ENCODE peak calls at places on chromosomes 13 and 19, in four cellular contexts. One of them, this sample, is unnamed.

GRCh38 chr19:56217039-56217949 is 15.2 kb downstream of the ZSCAN5C start:
- DNase-seq in gastrocnemius medialis: no peak
- DNase-seq in uterus: no peak
- DNase-seq in body of pancreas: no peak
- DNase-seq in this sample: peak; percentile 52

GRCh38 chr13:20526664-20527063 is 1.0 kb upstream of the CRYL1 start:
- DNase-seq in uterus: no peak
- DNase-seq in gastrocnemius medialis: no peak
- DNase-seq in body of pancreas: no peak
- DNase-seq in this sample: no peak

GRCh38 chr19:46192990-46193650 is 36.4 kb upstream of the IGFL1 start:
- DNase-seq in body of pancreas: no peak
- DNase-seq in gastrocnemius medialis: peak; percentile 68
- DNase-seq in uterus: no peak
- DNase-seq in this sample: peak; percentile 78

GRCh38 chr19:55247621-55248099 is 11.2 kb downstream of the PPP6R1 start:
- DNase-seq in gastrocnemius medialis: no peak
- DNase-seq in body of pancreas: no peak
- DNase-seq in uterus: no peak
- DNase-seq in this sample: no peak

GRCh38 chr19:32265991-32266390 is 79.4 kb upstream of the ZNF507 start:
- DNase-seq in body of pancreas: no peak
- DNase-seq in gastrocnemius medialis: no peak
- DNase-seq in uterus: no peak
- DNase-seq in this sample: no peak

GRCh38 chr13:41107104-41107571 is 25.5 kb downstream of the KBTBD6 start:
- DNase-seq in uterus: no peak
- DNase-seq in gastrocnemius medialis: no peak
- DNase-seq in body of pancreas: no peak
- DNase-seq in this sample: no peak

GRCh38 chr13:113489549-113490495 is 689 bp downstream of the DCUN1D2 start:
- DNase-seq in body of pancreas: peak; percentile 50
- DNase-seq in uterus: peak; percentile 46
- DNase-seq in gastrocnemius medialis: no peak
- DNase-seq in this sample: peak; percentile 59

GRCh38 chr13:50365683-50366391 is 350.6 kb downstream of the KCNRG start:
- DNase-seq in gastrocnemius medialis: no peak
- DNase-seq in uterus: no peak
- DNase-seq in body of pancreas: peak; percentile 31
- DNase-seq in this sample: no peak

GRCh38 chr13:54175470-54175869 is 1146.9 kb downstream of the OLFM4 start:
- DNase-seq in body of pancreas: no peak
- DNase-seq in gastrocnemius medialis: no peak
- DNase-seq in uterus: no peak
- DNase-seq in this sample: no peak

GRCh38 chr13:102680842-102681725 is 13.8 kb downstream of the METTL21C start:
- DNase-seq in body of pancreas: no peak
- DNase-seq in uterus: no peak
- DNase-seq in gastrocnemius medialis: no peak
- DNase-seq in this sample: no peak

GRCh38 chr19:15323496-15324235 is 8.7 kb downstream of the BRD4 start:
- DNase-seq in body of pancreas: peak; percentile 70
- DNase-seq in uterus: peak; percentile 29
- DNase-seq in gastrocnemius medialis: peak; percentile 69
- DNase-seq in this sample: no peak

GRCh38 chr13:57582032-57582431 is 49.5 kb upstream of the PCDH17 start:
- DNase-seq in gastrocnemius medialis: no peak
- DNase-seq in body of pancreas: no peak
- DNase-seq in uterus: no peak
- DNase-seq in this sample: no peak

GRCh38 chr19:29680447-29680846 is 15.2 kb downstream of the PLEKHF1 start:
- DNase-seq in body of pancreas: no peak
- DNase-seq in gastrocnemius medialis: peak; percentile 48
- DNase-seq in uterus: no peak
- DNase-seq in this sample: no peak

GRCh38 chr13:50419896-50420295 is 404.7 kb downstream of the KCNRG start:
- DNase-seq in gastrocnemius medialis: no peak
- DNase-seq in uterus: no peak
- DNase-seq in body of pancreas: no peak
- DNase-seq in this sample: no peak

GRCh38 chr19:5339950-5340636 is 519 bp downstream of the PTPRS start:
- DNase-seq in body of pancreas: peak; percentile 21
- DNase-seq in gastrocnemius medialis: no peak
- DNase-seq in uterus: no peak
- DNase-seq in this sample: no peak

GRCh38 chr13:32682130-32682529 is 95.9 kb downstream of the PDS5B start:
- DNase-seq in uterus: no peak
- DNase-seq in body of pancreas: no peak
- DNase-seq in gastrocnemius medialis: no peak
- DNase-seq in this sample: no peak

GRCh38 chr19:42270346-42271044 is 1.4 kb downstream of the CIC start:
- DNase-seq in body of pancreas: peak; percentile 54
- DNase-seq in uterus: peak; percentile 53
- DNase-seq in gastrocnemius medialis: no peak
- DNase-seq in this sample: peak; percentile 77

GRCh38 chr13:106534844-106535551 is 464 bp downstream of the EFNB2 start:
- DNase-seq in gastrocnemius medialis: no peak
- DNase-seq in body of pancreas: peak; percentile 30
- DNase-seq in uterus: no peak
- DNase-seq in this sample: no peak

GRCh38 chr19:38425810-38426466 is at the start of gene RASGRP4:
- DNase-seq in body of pancreas: no peak
- DNase-seq in uterus: no peak
- DNase-seq in gastrocnemius medialis: no peak
- DNase-seq in this sample: peak; percentile 61

GRCh38 chr19:19602136-19602712 is 16.3 kb downstream of the PBX4 start:
- DNase-seq in body of pancreas: no peak
- DNase-seq in gastrocnemius medialis: no peak
- DNase-seq in uterus: no peak
- DNase-seq in this sample: no peak

GRCh38 chr19:29372921-29373797 is 152.6 kb upstream of the VSTM2B start:
- DNase-seq in body of pancreas: no peak
- DNase-seq in uterus: no peak
- DNase-seq in gastrocnemius medialis: no peak
- DNase-seq in this sample: no peak

GRCh38 chr13:92602560-92602959 is 624.0 kb upstream of the GPC6 start:
- DNase-seq in uterus: no peak
- DNase-seq in gastrocnemius medialis: no peak
- DNase-seq in body of pancreas: no peak
- DNase-seq in this sample: no peak

GRCh38 chr13:93226065-93226622 is 463 bp upstream of the GPC6 start:
- DNase-seq in uterus: no peak
- DNase-seq in body of pancreas: no peak
- DNase-seq in gastrocnemius medialis: no peak
- DNase-seq in this sample: no peak

GRCh38 chr13:37495046-37495445 is 103.5 kb downstream of the POSTN start:
- DNase-seq in body of pancreas: no peak
- DNase-seq in gastrocnemius medialis: no peak
- DNase-seq in uterus: no peak
- DNase-seq in this sample: no peak

GRCh38 chr13:77016241-77016812 is 10.6 kb downstream of the FBXL3 start:
- DNase-seq in body of pancreas: no peak
- DNase-seq in gastrocnemius medialis: no peak
- DNase-seq in uterus: no peak
- DNase-seq in this sample: no peak

GRCh38 chr19:50982186-50982585 is 1.5 kb downstream of the KLK7 start:
- DNase-seq in uterus: no peak
- DNase-seq in gastrocnemius medialis: no peak
- DNase-seq in body of pancreas: no peak
- DNase-seq in this sample: no peak

GRCh38 chr19:50300814-50301606 is 28.2 kb downstream of the KCNC3 start:
- DNase-seq in body of pancreas: no peak
- DNase-seq in gastrocnemius medialis: no peak
- DNase-seq in uterus: no peak
- DNase-seq in this sample: no peak

GRCh38 chr19:6103217-6103644 is 7.1 kb downstream of the RFX2 start:
- DNase-seq in uterus: peak; percentile 82
- DNase-seq in gastrocnemius medialis: no peak
- DNase-seq in body of pancreas: peak; percentile 82
- DNase-seq in this sample: peak; percentile 86

GRCh38 chr13:42970824-42971669 is 21.0 kb downstream of the EPSTI1 start:
- DNase-seq in body of pancreas: no peak
- DNase-seq in gastrocnemius medialis: no peak
- DNase-seq in uterus: no peak
- DNase-seq in this sample: no peak

GRCh38 chr13:49472186-49472585 is 23.6 kb upstream of the PHF11 start:
- DNase-seq in body of pancreas: no peak
- DNase-seq in uterus: no peak
- DNase-seq in gastrocnemius medialis: no peak
- DNase-seq in this sample: no peak

GRCh38 chr13:107881362-107881761 is 334.0 kb downstream of the LIG4 start:
- DNase-seq in gastrocnemius medialis: no peak
- DNase-seq in body of pancreas: no peak
- DNase-seq in uterus: no peak
- DNase-seq in this sample: no peak

GRCh38 chr19:40286674-40287421 is 1.7 kb upstream of the AKT2 start:
- DNase-seq in body of pancreas: no peak
- DNase-seq in gastrocnemius medialis: no peak
- DNase-seq in uterus: no peak
- DNase-seq in this sample: no peak

GRCh38 chr19:40286235-40286530 is 1.0 kb upstream of the AKT2 start:
- DNase-seq in body of pancreas: no peak
- DNase-seq in gastrocnemius medialis: no peak
- DNase-seq in uterus: no peak
- DNase-seq in this sample: no peak

GRCh38 chr19:40284501-40285352 is at the start of gene AKT2:
- DNase-seq in body of pancreas: no peak
- DNase-seq in uterus: peak; percentile 64
- DNase-seq in gastrocnemius medialis: no peak
- DNase-seq in this sample: no peak

GRCh38 chr19:40284251-40284500 is 969 bp downstream of the AKT2 start:
- DNase-seq in gastrocnemius medialis: no peak
- DNase-seq in uterus: no peak
- DNase-seq in body of pancreas: no peak
- DNase-seq in this sample: no peak

DNA sequence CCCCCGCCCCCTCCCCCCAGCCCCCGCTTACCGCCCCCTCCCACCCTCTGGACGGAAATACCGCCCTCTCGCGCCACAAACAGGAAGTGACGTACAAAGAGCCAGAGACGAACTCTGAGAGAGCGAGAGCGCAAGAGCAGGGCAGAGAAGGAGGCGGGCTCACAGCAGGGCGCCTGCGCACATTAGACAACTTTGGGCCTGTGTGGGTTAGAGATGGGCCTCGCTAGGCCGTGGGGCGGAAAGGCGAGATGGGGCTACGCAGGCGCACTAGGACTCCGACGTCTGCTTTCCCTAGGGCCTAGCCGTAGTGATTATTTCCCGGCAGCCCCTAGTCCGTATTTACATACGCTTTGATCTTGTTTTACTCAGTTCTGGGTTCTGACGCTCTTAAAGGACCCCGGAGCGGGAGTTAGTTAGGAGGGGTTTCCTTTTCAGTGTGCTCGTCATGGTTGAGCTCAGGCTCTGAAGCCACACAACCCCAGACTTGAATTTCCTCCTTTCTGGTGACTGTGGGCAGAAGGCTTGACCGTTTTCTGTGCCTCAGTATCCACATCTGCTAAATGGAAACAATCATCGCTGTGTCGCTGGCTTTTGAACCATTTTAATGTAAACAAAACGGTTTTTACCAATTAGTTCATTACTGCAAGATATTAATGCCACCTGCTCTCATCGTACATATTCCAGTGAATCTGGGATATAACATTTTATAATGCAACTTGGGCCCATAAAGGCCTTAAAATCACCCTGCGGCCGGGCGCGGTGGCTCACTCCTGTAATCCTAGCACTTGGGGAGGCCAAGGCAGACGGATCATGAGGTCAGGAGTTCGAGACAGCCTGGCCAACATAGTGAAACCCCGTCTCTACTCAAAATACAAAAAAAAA is 449 bp upstream of the AKT2 start:
- DNase-seq in uterus: peak; percentile 99
- DNase-seq in gastrocnemius medialis: peak; percentile 99
- DNase-seq in body of pancreas: peak; percentile 98
- DNase-seq in this sample: peak; percentile 97
- TF ChIP-seq POLR2A in uterus: peak; percentile 48
- TF ChIP-seq POLR2A in gastrocnemius medialis: peak; percentile 48
- TF ChIP-seq POLR2A in body of pancreas: peak; percentile 72
- TF ChIP-seq POLR2A in this sample: peak; percentile 39

DNA sequence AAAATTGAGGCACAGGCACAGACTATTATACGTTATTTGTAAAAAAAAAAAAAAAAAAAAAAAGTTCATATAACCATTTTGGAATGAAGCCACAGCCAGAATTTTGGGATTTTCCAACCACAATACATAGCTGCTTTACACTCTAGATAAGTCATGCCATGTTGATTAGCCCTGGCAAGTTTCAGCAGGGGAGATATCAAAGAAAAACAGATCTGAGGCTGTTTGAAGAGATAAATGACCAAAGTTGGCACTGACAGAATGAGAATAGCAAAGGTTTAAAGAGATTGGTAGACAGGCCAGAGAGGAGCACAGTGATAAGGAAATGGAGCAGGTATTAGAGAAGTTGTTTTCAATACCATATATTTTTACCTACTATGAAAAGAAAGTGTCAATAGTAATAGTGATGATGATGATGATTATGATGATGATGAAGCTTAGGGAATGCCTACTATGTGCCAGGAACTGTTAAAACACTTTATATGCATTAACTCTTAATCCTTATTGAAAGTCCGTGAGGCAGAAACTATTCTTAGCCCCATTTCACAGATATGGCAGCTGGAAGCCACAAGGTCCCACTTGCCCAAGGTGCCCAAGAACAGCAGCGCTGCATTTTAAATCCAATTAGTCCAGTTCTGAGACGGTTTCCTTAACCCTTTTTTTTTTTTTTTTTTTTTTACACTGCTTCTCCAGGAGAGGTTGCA is 105.5 kb downstream of the MBNL2 start:
- DNase-seq in gastrocnemius medialis: no peak
- DNase-seq in uterus: no peak
- DNase-seq in body of pancreas: no peak
- DNase-seq in this sample: no peak
- H3K27ac ChIP-seq in gastrocnemius medialis: peak overlapping the region; percentile 60
- H3K27ac ChIP-seq in uterus: peak overlapping the region; percentile 13
- H3K27ac ChIP-seq in body of pancreas: no peak overlapping the region
- H3K27ac ChIP-seq in this sample: no peak overlapping the region

DNA sequence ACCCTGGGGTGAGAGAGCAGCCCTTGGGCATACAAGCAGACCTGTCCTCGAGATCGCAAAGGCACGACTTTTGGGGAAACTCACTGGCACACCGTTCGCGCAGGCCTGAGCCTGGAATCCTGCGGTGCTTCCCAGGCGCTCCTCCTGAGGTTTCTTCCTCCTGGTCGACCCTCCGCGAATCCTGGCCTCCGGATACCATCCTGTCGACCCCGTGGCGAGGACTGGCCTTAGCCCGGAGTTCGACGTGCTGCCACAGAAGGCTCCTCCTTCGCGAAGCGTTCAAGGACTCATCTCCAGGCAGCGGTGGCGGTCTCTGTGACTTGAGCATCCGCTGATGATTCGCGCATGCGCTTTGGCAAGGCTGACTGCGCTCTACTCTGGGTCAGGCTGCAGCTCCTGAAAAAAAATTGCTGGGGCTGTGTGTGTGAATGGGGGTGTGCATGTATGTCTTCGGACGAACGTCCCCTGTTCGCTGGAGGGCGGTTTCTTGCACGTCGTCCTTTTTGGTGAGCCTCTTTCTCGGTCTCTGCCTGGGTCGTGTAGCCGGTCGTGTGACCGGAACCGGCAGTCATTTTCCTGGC is 64.4 kb upstream of the ZNF527 start:
- DNase-seq in gastrocnemius medialis: no peak
- DNase-seq in uterus: no peak
- DNase-seq in body of pancreas: no peak
- DNase-seq in this sample: no peak
- TF ChIP-seq POLR2A in gastrocnemius medialis: no peak
- TF ChIP-seq POLR2A in uterus: no peak
- TF ChIP-seq POLR2A in body of pancreas: no peak
- TF ChIP-seq POLR2A in this sample: no peak

GRCh38 chr13:111269508-111269907 is 50.9 kb upstream of the TEX29 start:
- DNase-seq in uterus: no peak
- DNase-seq in gastrocnemius medialis: no peak
- DNase-seq in body of pancreas: no peak
- DNase-seq in this sample: no peak
- H3K27ac ChIP-seq in uterus: no peak overlapping the region
- H3K27ac ChIP-seq in gastrocnemius medialis: peak overlapping the region; percentile 14
- H3K27ac ChIP-seq in body of pancreas: no peak overlapping the region
- H3K27ac ChIP-seq in this sample: no peak overlapping the region

This sample was measured in right lobe of liver.